ENCODE peak calls at places on chromosome 6, in four cellular contexts. One of them, this sample, is unnamed. For H3K36me3, the result is how much of the 10 kb centered on the place peaks cover.

GRCh38 chr6:75546401-75546800 is 52.8 kb upstream of the FILIP1 start:
- DNase-seq in Peyer's patch: no peak
- DNase-seq in sigmoid colon: no peak
- DNase-seq in body of pancreas: no peak
- DNase-seq in this sample: no peak

GRCh38 chr6:131654326-131654725 is 17.2 kb downstream of the ENPP3 start:
- DNase-seq in Peyer's patch: no peak
- DNase-seq in body of pancreas: no peak
- DNase-seq in sigmoid colon: no peak
- DNase-seq in this sample: no peak

GRCh38 chr6:28137458-28138020 is 4.1 kb upstream of the ZKSCAN8 start:
- DNase-seq in Peyer's patch: no peak
- DNase-seq in sigmoid colon: no peak
- DNase-seq in body of pancreas: no peak
- DNase-seq in this sample: no peak

GRCh38 chr6:10800810-10801209 is 37.5 kb downstream of the MAK start:
- DNase-seq in body of pancreas: no peak
- DNase-seq in sigmoid colon: no peak
- DNase-seq in Peyer's patch: no peak
- DNase-seq in this sample: no peak

GRCh38 chr6:137680678-137681346 is 186.2 kb upstream of the TNFAIP3 start:
- DNase-seq in body of pancreas: no peak
- DNase-seq in sigmoid colon: no peak
- DNase-seq in Peyer's patch: no peak
- DNase-seq in this sample: no peak

GRCh38 chr6:71473908-71474307 is 185.3 kb downstream of the OGFRL1 start:
- DNase-seq in Peyer's patch: peak
- DNase-seq in sigmoid colon: peak
- DNase-seq in body of pancreas: peak
- DNase-seq in this sample: no peak

GRCh38 chr6:106237286-106237685 is 88.3 kb downstream of the ATG5 start:
- DNase-seq in Peyer's patch: no peak
- DNase-seq in sigmoid colon: no peak
- DNase-seq in body of pancreas: no peak
- DNase-seq in this sample: no peak

GRCh38 chr6:114747995-114748625 is 405.3 kb upstream of the HS3ST5 start:
- DNase-seq in sigmoid colon: no peak
- DNase-seq in body of pancreas: peak
- DNase-seq in Peyer's patch: no peak
- DNase-seq in this sample: no peak

GRCh38 chr6:63663147-63663877 is 27.7 kb downstream of the PHF3 start:
- DNase-seq in sigmoid colon: no peak
- DNase-seq in body of pancreas: no peak
- DNase-seq in Peyer's patch: no peak
- DNase-seq in this sample: no peak

GRCh38 chr6:152552616-152553209 is 84.4 kb downstream of the SYNE1 start:
- DNase-seq in sigmoid colon: peak
- DNase-seq in Peyer's patch: peak
- DNase-seq in body of pancreas: peak
- DNase-seq in this sample: peak

GRCh38 chr6:168206186-168206585 is 113.4 kb downstream of the DACT2 start:
- DNase-seq in body of pancreas: no peak
- DNase-seq in sigmoid colon: peak
- DNase-seq in Peyer's patch: peak
- DNase-seq in this sample: no peak

GRCh38 chr6:90500458-90500857 is 86.4 kb downstream of the MAP3K7 start:
- DNase-seq in Peyer's patch: no peak
- DNase-seq in body of pancreas: no peak
- DNase-seq in sigmoid colon: no peak
- DNase-seq in this sample: no peak

DNA sequence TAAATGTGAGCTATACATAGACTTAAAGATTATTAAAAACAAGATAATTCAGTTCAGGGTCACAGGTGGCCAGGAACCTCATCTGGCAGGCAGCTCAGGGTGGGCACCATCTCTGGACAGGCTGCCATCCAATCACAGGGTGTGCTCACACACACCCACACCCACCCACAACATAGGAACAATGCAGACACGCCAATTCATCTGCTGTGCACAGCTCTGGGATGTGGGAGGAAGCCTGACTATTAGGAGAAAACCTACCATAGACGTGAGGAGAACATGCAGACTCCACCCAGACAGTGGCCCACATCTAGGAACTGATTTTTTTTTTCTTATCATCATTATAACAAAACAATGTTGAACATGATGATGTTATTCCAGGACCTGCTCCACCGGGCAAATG is 286.7 kb downstream of the PRL start:
- DNase-seq in body of pancreas: no peak
- DNase-seq in Peyer's patch: no peak
- DNase-seq in sigmoid colon: no peak
- DNase-seq in this sample: no peak
- H3K36me3 ChIP-seq in body of pancreas: under half
- H3K36me3 ChIP-seq in Peyer's patch: under half
- H3K36me3 ChIP-seq in sigmoid colon: under half
- H3K36me3 ChIP-seq in this sample: under half

GRCh38 chr6:234706-235372 is 57.4 kb upstream of the DUSP22 start:
- DNase-seq in Peyer's patch: no peak
- DNase-seq in sigmoid colon: no peak
- DNase-seq in body of pancreas: no peak
- DNase-seq in this sample: no peak
- H3K27ac ChIP-seq in Peyer's patch: no peak
- H3K27ac ChIP-seq in sigmoid colon: no peak
- H3K27ac ChIP-seq in body of pancreas: no peak
- H3K27ac ChIP-seq in this sample: no peak

GRCh38 chr6:37244430-37245310 is 12.9 kb upstream of the TBC1D22B start:
- DNase-seq in Peyer's patch: peak
- DNase-seq in body of pancreas: peak
- DNase-seq in sigmoid colon: peak
- DNase-seq in this sample: peak
- TF ChIP-seq POLR2A in Peyer's patch: no peak
- TF ChIP-seq POLR2A in body of pancreas: no peak
- TF ChIP-seq POLR2A in sigmoid colon: no peak
- TF ChIP-seq POLR2A in this sample: no peak

GRCh38 chr6:43147691-43148477 is 23.2 kb upstream of the SRF start:
- DNase-seq in sigmoid colon: no peak
- DNase-seq in Peyer's patch: no peak
- DNase-seq in body of pancreas: no peak
- DNase-seq in this sample: no peak

GRCh38 chr6:43149260-43149659 is 21.8 kb upstream of the SRF start:
- DNase-seq in Peyer's patch: no peak
- DNase-seq in body of pancreas: no peak
- DNase-seq in sigmoid colon: no peak
- DNase-seq in this sample: no peak

GRCh38 chr6:43147289-43147688 is 23.8 kb upstream of the SRF start:
- DNase-seq in sigmoid colon: no peak
- DNase-seq in body of pancreas: no peak
- DNase-seq in Peyer's patch: no peak
- DNase-seq in this sample: no peak

GRCh38 chr6:43146709-43147108 is 24.4 kb upstream of the SRF start:
- DNase-seq in body of pancreas: no peak
- DNase-seq in Peyer's patch: no peak
- DNase-seq in sigmoid colon: no peak
- DNase-seq in this sample: no peak

DNA sequence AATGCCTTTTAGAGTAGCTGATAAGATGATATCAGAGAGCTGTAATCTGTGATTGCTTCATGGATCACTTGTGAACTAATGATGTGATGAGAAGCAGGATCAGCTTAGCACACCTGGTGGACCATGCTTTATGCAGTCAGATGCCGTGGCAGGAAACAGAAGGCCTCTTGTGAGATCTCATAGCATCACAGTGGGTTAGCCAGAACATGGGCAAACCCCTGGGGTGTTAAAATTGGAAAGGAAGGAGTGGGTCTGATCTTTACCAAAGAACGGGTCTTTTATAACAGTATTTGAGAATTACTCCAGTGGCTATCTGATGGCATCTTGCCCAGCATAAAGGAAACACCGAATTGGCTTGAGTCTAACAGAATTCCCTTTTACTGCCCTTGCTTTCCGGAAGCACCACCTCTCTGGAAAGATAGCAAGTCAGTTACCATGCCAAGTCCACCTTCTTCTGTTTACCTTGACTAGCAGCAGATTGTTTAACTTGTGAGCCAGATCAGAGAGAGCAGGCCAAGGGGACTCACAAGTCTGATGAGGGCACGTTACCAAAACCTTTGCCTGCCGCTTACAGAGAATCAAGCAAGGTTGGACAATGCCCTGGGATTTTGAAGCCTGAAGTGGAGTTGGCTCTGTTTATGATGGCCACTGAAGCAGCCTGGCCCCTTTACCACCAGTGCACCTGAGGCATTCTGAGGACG is 20.9 kb upstream of the SRF start:
- DNase-seq in Peyer's patch: no peak
- DNase-seq in body of pancreas: peak
- DNase-seq in sigmoid colon: no peak
- DNase-seq in this sample: peak
- H3K36me3 ChIP-seq in Peyer's patch: under half
- H3K36me3 ChIP-seq in body of pancreas: under half
- H3K36me3 ChIP-seq in sigmoid colon: under half
- H3K36me3 ChIP-seq in this sample: under half

GRCh38 chr6:160949531-160949930 is 42.0 kb upstream of the MAP3K4 start:
- DNase-seq in sigmoid colon: no peak
- DNase-seq in body of pancreas: no peak
- DNase-seq in Peyer's patch: no peak
- DNase-seq in this sample: peak
- H3K27ac ChIP-seq in sigmoid colon: no peak
- H3K27ac ChIP-seq in body of pancreas: peak
- H3K27ac ChIP-seq in Peyer's patch: no peak
- H3K27ac ChIP-seq in this sample: no peak